ENCODE peak calls at places on chromosomes 5 and 9, in four cellular contexts. T is IMR-90, F is tibial nerve, L is transverse colon. I is an unnamed sample.

GRCh38 chr9:5321058-5321457 is 16.5 kb upstream of the RLN2 start:
- DNase-seq in F (no peak), L (no peak), T (peak; percentile 22), I (no peak)

GRCh38 chr9:71368157-71368556 is 246.7 kb upstream of the TRPM3 start:
- DNase-seq in L (peak; percentile 22), T (no peak), F (no peak), I (no peak)

GRCh38 chr9:13568851-13569618 is 289.5 kb upstream of the MPDZ start:
- DNase-seq in T (no peak), F (no peak), L (no peak), I (no peak)

GRCh38 chr9:21871256-21871975 is 69.0 kb downstream of the MTAP start:
- DNase-seq in L (no peak), F (no peak), T (no peak), I (no peak)

GRCh38 chr5:48192-48591 is 43.8 kb upstream of the PLEKHG4B start:
- DNase-seq in T (no peak), F (no peak), L (no peak), I (peak; percentile 33)

GRCh38 chr5:164869325-164869724 is 1363.9 kb downstream of the MAT2B start:
- DNase-seq in L (no peak), F (no peak), T (no peak), I (no peak)

GRCh38 chr9:92294297-92294676 is 790 bp upstream of the IARS1 start:
- DNase-seq in L (no peak), F (no peak), T (peak; percentile 16), I (no peak)

GRCh38 chr5:172106511-172107356 is 81.3 kb downstream of the STK10 start:
- DNase-seq in F (peak; percentile 72), T (no peak), L (peak; percentile 55), I (peak; percentile 57)

GRCh38 chr5:83340511-83340918 is 131.0 kb upstream of the VCAN start:
- DNase-seq in L (no peak), T (no peak), F (no peak), I (no peak)

GRCh38 chr9:68500457-68501158 is 40.1 kb downstream of the TMEM252 start:
- DNase-seq in L (no peak), F (no peak), T (peak; percentile 70), I (no peak)

GRCh38 chr9:127549218-127549617 is 62.9 kb upstream of the STXBP1 start:
- DNase-seq in T (no peak), F (no peak), L (no peak), I (no peak)

GRCh38 chr9:126521089-126521488 is 92.6 kb upstream of the LMX1B start:
- DNase-seq in T (no peak), L (no peak), F (no peak), I (no peak)

GRCh38 chr9:24846248-24846912 is 300.7 kb upstream of the IZUMO3 start:
- DNase-seq in T (no peak), L (no peak), F (no peak), I (no peak)

GRCh38 chr5:112077180-112077579 is 320.2 kb upstream of the NREP start:
- DNase-seq in L (no peak), T (peak; percentile 52), F (no peak), I (no peak)

GRCh38 chr5:61182449-61182848 is 20.2 kb upstream of the SMIM15 start:
- DNase-seq in L (no peak), T (peak; percentile 4), F (no peak), I (no peak)

GRCh38 chr5:73234156-73234555 is 61.2 kb downstream of the TMEM174 start:
- DNase-seq in F (no peak), L (no peak), T (no peak), I (no peak)

GRCh38 chr9:75200892-75201470 is 112.7 kb downstream of the OSTF1 start:
- DNase-seq in L (no peak), F (peak; percentile 39), T (peak; percentile 49), I (no peak)

GRCh38 chr5:53884411-53884810 is 324.0 kb downstream of the NDUFS4 start:
- DNase-seq in F (no peak), T (no peak), L (no peak), I (no peak)

GRCh38 chr5:93609756-93610155 is 26.7 kb downstream of the NR2F1 start:
- DNase-seq in L (no peak), T (no peak), F (no peak), I (no peak)

DNA sequence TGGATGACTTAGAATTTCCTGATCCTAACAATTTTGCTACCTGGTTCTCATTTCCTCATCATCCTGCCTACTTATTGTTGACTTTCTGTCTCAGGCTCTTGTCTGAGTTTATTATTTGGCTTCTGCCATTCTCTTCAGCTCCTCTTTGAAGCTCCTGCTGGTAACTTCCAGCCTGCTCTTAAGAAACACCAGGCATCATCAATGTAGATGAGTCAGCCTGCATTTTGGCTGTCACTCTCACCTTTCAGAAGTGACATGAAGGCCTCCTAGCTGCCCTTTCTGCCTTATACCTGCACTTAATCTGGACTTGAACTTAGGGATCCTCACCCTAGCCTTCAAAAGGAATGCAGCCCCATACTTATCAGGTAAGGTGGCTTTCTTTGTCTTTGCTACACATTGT is 551.8 kb upstream of the ZNF608 start:
- DNase-seq in F (no peak), T (peak; percentile 26), L (no peak), I (no peak)
- TF ChIP-seq POLR2A in F (no peak), T (no peak), L (no peak), I (no peak)

GRCh38 chr5:68227532-68228160 is 12.1 kb downstream of the PIK3R1 start:
- DNase-seq in F (no peak), L (no peak), T (no peak), I (no peak)
- H3K4me1 ChIP-seq in F (peaks cover 70% of the 10 kb centered on the region), L (peaks cover 32% of the 10 kb centered on the region), T (peaks cover 6% of the 10 kb centered on the region), I (peaks cover 30% of the 10 kb centered on the region)

GRCh38 chr5:34736445-34737119 is 80.5 kb downstream of the RAI14 start:
- DNase-seq in F (no peak), T (peak; percentile 56), L (no peak), I (no peak)
- H3K36me3 ChIP-seq in F (peaks cover 4% of the 10 kb centered on the region), T (peaks cover 17% of the 10 kb centered on the region), L (no peaks in the 10 kb centered on the region), I (no peaks in the 10 kb centered on the region)

DNA sequence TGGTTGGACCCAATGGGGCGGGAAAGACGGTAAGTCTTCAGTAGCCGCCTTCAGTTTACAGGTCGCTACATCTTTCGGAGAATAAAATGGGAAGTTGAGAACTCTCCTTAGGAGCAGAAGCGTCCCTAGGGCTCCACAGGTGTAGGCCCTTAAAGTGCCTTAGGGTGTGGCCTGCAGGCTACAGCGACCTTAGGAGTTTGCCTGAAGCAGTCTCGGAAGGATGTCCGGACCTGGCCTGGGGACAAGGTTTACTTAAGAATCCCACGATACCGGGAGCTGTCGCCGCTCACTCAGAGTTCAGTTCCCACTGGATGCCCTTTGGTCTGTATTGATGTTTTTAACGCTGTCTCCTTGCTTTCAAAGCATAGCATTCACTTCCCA is 638 bp downstream of the RAD50 start:
- DNase-seq in F (no peak), L (peak; percentile 76), T (peak; percentile 29), I (peak; percentile 54)
- TF ChIP-seq POLR2A in F (no peak), L (no peak), T (no peak), I (no peak)

I was measured in body of pancreas.